ENCODE peak calls at places on chromosome 19, in seven cellular contexts. X, B, A, R, P, N and O are unnamed samples.

GRCh38 chr19:19966862-19967261 is 66.1 kb downstream of the ZNF93 start:
- DNase-seq in X (no peak), B (no peak), A (no peak), R (no peak), P (no peak), N (no peak), O (no peak)

GRCh38 chr19:16036941-16037340 is 39.4 kb upstream of the TPM4 start:
- DNase-seq in X (no peak), B (no peak), A (no peak), R (no peak), P (no peak), N (no peak), O (no peak)

GRCh38 chr19:49324801-49325491 is at the start of gene SLC6A16:
- DNase-seq in X (no peak), B (no peak), A (no peak), R (no peak), P (no peak), N (no peak), O (no peak)

GRCh38 chr19:9474975-9475374 is 23.4 kb downstream of the ZNF560 start:
- DNase-seq in X (no peak), B (no peak), A (no peak), R (no peak), P (no peak), N (no peak), O (no peak)

GRCh38 chr19:23906835-23907234 is 7.9 kb upstream of the ZNF726 start:
- DNase-seq in X (no peak), B (no peak), A (no peak), R (no peak), P (no peak), N (no peak), O (no peak)

GRCh38 chr19:46718157-46718933 is 1.4 kb upstream of the PRKD2 start:
- DNase-seq in X (no peak), B (peak; percentile 68), A (no peak), R (peak; percentile 86), P (peak; percentile 42), N (no peak), O (peak; percentile 79)

GRCh38 chr19:51565583-51565982 is 5.5 kb upstream of the ZNF175 start:
- DNase-seq in X (no peak), B (no peak), A (no peak), R (no peak), P (no peak), N (no peak), O (no peak)

GRCh38 chr19:54040003-54040402 is 23.7 kb downstream of the VSTM1 start:
- DNase-seq in X (no peak), B (no peak), A (no peak), R (no peak), P (no peak), N (no peak), O (no peak)

GRCh38 chr19:48367855-48368254 is 3.7 kb downstream of the SYNGR4 start:
- DNase-seq in X (no peak), B (no peak), A (no peak), R (no peak), P (no peak), N (no peak), O (no peak)

GRCh38 chr19:51064534-51065220 is at the start of gene KLK13:
- DNase-seq in X (no peak), B (no peak), A (no peak), R (no peak), P (no peak), N (no peak), O (no peak)

GRCh38 chr19:5903054-5903501 is 512 bp downstream of the NDUFA11 start:
- DNase-seq in X (peak; percentile 32), B (no peak), A (no peak), R (peak; percentile 11), P (no peak), N (no peak), O (no peak)

GRCh38 chr19:39582891-39583625 is 19.3 kb upstream of the LGALS13 start:
- DNase-seq in X (no peak), B (no peak), A (no peak), R (no peak), P (no peak), N (no peak), O (peak; percentile 55)

GRCh38 chr19:49261602-49262001 is 63.4 kb downstream of the SLC6A16 start:
- DNase-seq in X (no peak), B (no peak), A (no peak), R (no peak), P (no peak), N (no peak), O (no peak)

GRCh38 chr19:19384486-19384885 is 21.0 kb upstream of the GATAD2A start:
- DNase-seq in X (no peak), B (no peak), A (no peak), R (no peak), P (no peak), N (no peak), O (no peak)

GRCh38 chr19:33905473-33905936 is 108.8 kb downstream of the KCTD15 start:
- DNase-seq in X (no peak), B (no peak), A (no peak), R (no peak), P (no peak), N (no peak), O (no peak)